ENCODE peak calls at places on chromosomes 3 and 15, in eight cellular contexts. A is GM20000; T is activated CD4-positive, CD25-positive, alpha-beta regulatory T cell; Q is CD8-positive, alpha-beta memory T cell; U is T1000; B is astrocyte of the spinal cord; S is GM19239; K is right cardiac atrium. O is an unnamed sample.

GRCh38 chr15:19987389-19988048 is 554.1 kb downstream of the GOLGA6L6 start:
- DNase-seq in A (no peak), T (no peak), Q (no peak), U (no peak), B (no peak), S (no peak), K (no peak), O (no peak)

GRCh38 chr3:160931474-160931873 is 173.7 kb downstream of the B3GALNT1 start:
- DNase-seq in A (no peak), T (no peak), Q (no peak), U (no peak), B (peak; percentile 30), S (no peak), K (no peak), O (no peak)

GRCh38 chr15:89640245-89640644 is 15.0 kb downstream of the KIF7 start:
- DNase-seq in A (no peak), T (no peak), Q (no peak), U (no peak), B (no peak), S (no peak), K (no peak), O (no peak)

GRCh38 chr3:57756528-57757401 is 656 bp downstream of the SLMAP start:
- DNase-seq in A (peak; percentile 63), T (no peak), Q (no peak), U (no peak), B (peak; percentile 59), S (peak; percentile 15), K (peak; percentile 73), O (peak; percentile 26)

GRCh38 chr15:95620934-95621579 is 709.4 kb upstream of the NR2F2 start:
- DNase-seq in A (no peak), T (no peak), Q (no peak), U (no peak), B (peak; percentile 25), S (no peak), K (no peak), O (no peak)

GRCh38 chr3:193782280-193782654 is 189.3 kb downstream of the OPA1 start:
- DNase-seq in A (no peak), T (no peak), Q (no peak), U (no peak), B (peak; percentile 17), S (no peak), K (no peak), O (no peak)

GRCh38 chr3:46867550-46867898 is 4.3 kb upstream of the MYL3 start:
- DNase-seq in A (no peak), T (no peak), Q (no peak), U (no peak), B (no peak), S (no peak), K (peak; percentile 96), O (no peak)

GRCh38 chr3:32569540-32570425 is 875 bp downstream of the DYNC1LI1 start:
- DNase-seq in A (peak; percentile 63), T (peak; percentile 21), Q (peak; percentile 9), U (peak; percentile 65), B (peak; percentile 54), S (peak; percentile 27), K (peak; percentile 86), O (peak; percentile 38)

GRCh38 chr3:139629033-139629432 is 48.7 kb downstream of the NMNAT3 start:
- DNase-seq in A (peak; percentile 24), T (no peak), Q (no peak), U (no peak), B (no peak), S (peak; percentile 24), K (no peak), O (no peak)